ENCODE peak calls at places on chromosomes 13 and 19, in ten cellular contexts. F is A549; P is psoas muscle; G is IMR-90; R is CD4-positive, alpha-beta T cell; B is body of pancreas; U is substantia nigra; W is heart right ventricle; J is adrenal gland; O is astrocyte. N is an unnamed sample.

GRCh38 chr19:38735257-38735686 is 9.0 kb downstream of the CAPN12 start:
- DNase-seq in F (peak), P (no peak), G (no peak), R (peak), B (peak), U (no peak), W (peak), J (peak), O (no peak), N (no peak)

GRCh38 chr13:32905864-32906180 is 110.4 kb upstream of the KL start:
- DNase-seq in F (no peak), P (no peak), G (peak), R (no peak), B (peak), U (no peak), W (peak), J (peak), O (peak), N (no peak)

GRCh38 chr13:41034862-41035261 is 15.7 kb upstream of the ELF1 start:
- DNase-seq in F (no peak), P (no peak), G (peak), R (no peak), B (no peak), U (no peak), W (no peak), J (no peak), O (peak), N (no peak)

GRCh38 chr19:12766051-12766521 is 9.3 kb downstream of the HOOK2 start:
- DNase-seq in F (peak), P (peak), G (peak), R (peak), B (peak), U (no peak), W (peak), J (peak), O (peak), N (no peak)

GRCh38 chr13:26811636-26812035 is 51.0 kb upstream of the GPR12 start:
- DNase-seq in F (no peak), P (no peak), G (no peak), R (no peak), B (no peak), U (no peak), W (no peak), J (no peak), O (no peak), N (no peak)

GRCh38 chr13:101627556-101627943 is 175.1 kb downstream of the ITGBL1 start:
- DNase-seq in F (peak), P (no peak), G (peak), R (no peak), B (no peak), U (no peak), W (no peak), J (no peak), O (peak), N (peak)

GRCh38 chr13:83536941-83537340 is 345.3 kb downstream of the SLITRK1 start:
- DNase-seq in F (no peak), P (no peak), G (no peak), R (no peak), B (no peak), U (no peak), W (no peak), J (no peak), O (no peak), N (no peak)

GRCh38 chr19:4957981-4958380 is 10.9 kb upstream of the KDM4B start:
- DNase-seq in F (no peak), P (no peak), G (no peak), R (no peak), B (no peak), U (no peak), W (no peak), J (no peak), O (no peak), N (no peak)

GRCh38 chr13:66665991-66666390 is 564.1 kb downstream of the PCDH9 start:
- DNase-seq in F (peak), P (peak), G (peak), R (no peak), B (peak), U (peak), W (no peak), J (peak), O (peak), N (peak)

GRCh38 chr19:15776264-15776663 is 11.2 kb upstream of the OR10H5 start:
- DNase-seq in F (no peak), P (no peak), G (no peak), R (no peak), B (no peak), U (no peak), W (no peak), J (no peak), O (no peak), N (no peak)

GRCh38 chr19:40743926-40744325 is 6.4 kb downstream of the ACTMAP start:
- DNase-seq in F (no peak), P (no peak), G (no peak), R (no peak), B (no peak), U (no peak), W (no peak), J (no peak), O (no peak), N (no peak)

GRCh38 chr19:42254083-42254849 is 662 bp downstream of the ERF start:
- DNase-seq in F (peak), P (peak), G (peak), R (peak), B (peak), U (peak), W (peak), J (peak), O (no peak), N (peak)

GRCh38 chr19:58381460-58382220 is 810 bp upstream of the ZNF837 start:
- DNase-seq in F (no peak), P (no peak), G (no peak), R (no peak), B (no peak), U (no peak), W (no peak), J (no peak), O (no peak), N (no peak)

GRCh38 chr13:112725346-112726017 is 35.6 kb downstream of the ATP11A start:
- DNase-seq in F (peak), P (peak), G (peak), R (no peak), B (no peak), U (no peak), W (peak), J (peak), O (peak), N (no peak)

GRCh38 chr19:46605356-46605821 is 4.3 kb downstream of the CALM3 start:
- DNase-seq in F (no peak), P (no peak), G (no peak), R (no peak), B (no peak), U (no peak), W (no peak), J (no peak), O (no peak), N (no peak)

GRCh38 chr19:51030631-51031030 is 4.2 kb downstream of the KLK12 start:
- DNase-seq in F (no peak), P (no peak), G (no peak), R (no peak), B (no peak), U (no peak), W (no peak), J (no peak), O (no peak), N (no peak)

GRCh38 chr19:57850553-57851017 is 926 bp downstream of the ZNF587 start:
- DNase-seq in F (peak), P (no peak), G (peak), R (no peak), B (peak), U (no peak), W (peak), J (no peak), O (peak), N (peak)

GRCh38 chr19:46920341-46920740 is 59.5 kb downstream of the ARHGAP35 start:
- DNase-seq in F (no peak), P (no peak), G (no peak), R (no peak), B (no peak), U (no peak), W (no peak), J (no peak), O (no peak), N (no peak)

GRCh38 chr13:54383604-54384003 is 1355.0 kb downstream of the OLFM4 start:
- DNase-seq in F (no peak), P (no peak), G (no peak), R (no peak), B (no peak), U (no peak), W (no peak), J (no peak), O (no peak), N (no peak)

GRCh38 chr19:47564081-47564480 is 8.9 kb downstream of the ZNF541 start:
- DNase-seq in F (no peak), P (no peak), G (no peak), R (no peak), B (peak), U (no peak), W (no peak), J (no peak), O (no peak), N (no peak)

GRCh38 chr19:1136201-1136600 is 32.4 kb downstream of the GPX4 start:
- DNase-seq in F (no peak), P (no peak), G (no peak), R (no peak), B (no peak), U (no peak), W (no peak), J (no peak), O (no peak), N (no peak)

GRCh38 chr13:113084943-113085540 is 20.5 kb upstream of the F7 start:
- DNase-seq in F (no peak), P (peak), G (no peak), R (no peak), B (no peak), U (no peak), W (no peak), J (no peak), O (no peak), N (no peak)

GRCh38 chr19:35109395-35110112 is 6.1 kb upstream of the FXYD3 start:
- DNase-seq in F (peak), P (no peak), G (no peak), R (no peak), B (no peak), U (peak), W (no peak), J (no peak), O (no peak), N (no peak)

GRCh38 chr19:8445488-8446001 is 770 bp downstream of the HNRNPM start:
- DNase-seq in F (no peak), P (peak), G (no peak), R (peak), B (peak), U (no peak), W (peak), J (peak), O (no peak), N (peak)

GRCh38 chr19:33797821-33798633 is 1.4 kb downstream of the KCTD15 start:
- DNase-seq in F (peak), P (peak), G (peak), R (no peak), B (peak), U (no peak), W (peak), J (no peak), O (peak), N (peak)

GRCh38 chr19:13839938-13840750 is 36.8 kb upstream of the NANOS3 start:
- DNase-seq in F (peak), P (peak), G (peak), R (no peak), B (peak), U (no peak), W (no peak), J (no peak), O (no peak), N (peak)

GRCh38 chr13:112241288-112241687 is 134.9 kb upstream of the SPACA7 start:
- DNase-seq in F (no peak), P (no peak), G (no peak), R (no peak), B (no peak), U (no peak), W (no peak), J (no peak), O (no peak), N (no peak)

GRCh38 chr13:92137519-92137918 is 739.1 kb downstream of the GPC5 start:
- DNase-seq in F (no peak), P (no peak), G (no peak), R (no peak), B (no peak), U (no peak), W (no peak), J (no peak), O (no peak), N (peak)

GRCh38 chr19:58544591-58545285 is 874 bp downstream of the TRIM28 start:
- DNase-seq in F (peak), P (no peak), G (peak), R (peak), B (peak), U (no peak), W (no peak), J (peak), O (no peak), N (peak)

GRCh38 chr13:102905905-102906304 is 60.1 kb downstream of the ERCC5 start:
- DNase-seq in F (no peak), P (no peak), G (no peak), R (no peak), B (no peak), U (no peak), W (no peak), J (no peak), O (no peak), N (no peak)

GRCh38 chr13:75511226-75511625 is 26.4 kb downstream of the COMMD6 start:
- DNase-seq in F (no peak), P (no peak), G (no peak), R (no peak), B (no peak), U (no peak), W (no peak), J (no peak), O (no peak), N (no peak)

GRCh38 chr13:33838567-33839131 is 20.7 kb downstream of the RFC3 start:
- DNase-seq in F (no peak), P (no peak), G (peak), R (no peak), B (no peak), U (no peak), W (no peak), J (peak), O (peak), N (peak)

GRCh38 chr19:58364127-58364526 is 1.6 kb upstream of the ZNF497 start:
- DNase-seq in F (no peak), P (no peak), G (no peak), R (no peak), B (no peak), U (no peak), W (no peak), J (no peak), O (no peak), N (no peak)

GRCh38 chr19:4061178-4061682 is 5.5 kb downstream of the ZBTB7A start:
- DNase-seq in F (peak), P (peak), G (no peak), R (no peak), B (peak), U (no peak), W (peak), J (peak), O (no peak), N (no peak)

GRCh38 chr13:29503041-29503837 is 92.2 kb downstream of the SLC7A1 start:
- DNase-seq in F (no peak), P (no peak), G (peak), R (no peak), B (no peak), U (no peak), W (no peak), J (no peak), O (no peak), N (peak)

GRCh38 chr13:42656136-42656535 is 82.2 kb downstream of the TNFSF11 start:
- DNase-seq in F (no peak), P (no peak), G (no peak), R (no peak), B (no peak), U (no peak), W (no peak), J (no peak), O (no peak), N (no peak)

GRCh38 chr19:518292-519231 is 11.3 kb downstream of the TPGS1 start:
- DNase-seq in F (no peak), P (peak), G (peak), R (peak), B (no peak), U (no peak), W (no peak), J (no peak), O (no peak), N (peak)

GRCh38 chr13:31914843-31915242 is 116.7 kb upstream of the FRY start:
- DNase-seq in F (no peak), P (no peak), G (no peak), R (no peak), B (no peak), U (no peak), W (no peak), J (no peak), O (no peak), N (no peak)

DNA sequence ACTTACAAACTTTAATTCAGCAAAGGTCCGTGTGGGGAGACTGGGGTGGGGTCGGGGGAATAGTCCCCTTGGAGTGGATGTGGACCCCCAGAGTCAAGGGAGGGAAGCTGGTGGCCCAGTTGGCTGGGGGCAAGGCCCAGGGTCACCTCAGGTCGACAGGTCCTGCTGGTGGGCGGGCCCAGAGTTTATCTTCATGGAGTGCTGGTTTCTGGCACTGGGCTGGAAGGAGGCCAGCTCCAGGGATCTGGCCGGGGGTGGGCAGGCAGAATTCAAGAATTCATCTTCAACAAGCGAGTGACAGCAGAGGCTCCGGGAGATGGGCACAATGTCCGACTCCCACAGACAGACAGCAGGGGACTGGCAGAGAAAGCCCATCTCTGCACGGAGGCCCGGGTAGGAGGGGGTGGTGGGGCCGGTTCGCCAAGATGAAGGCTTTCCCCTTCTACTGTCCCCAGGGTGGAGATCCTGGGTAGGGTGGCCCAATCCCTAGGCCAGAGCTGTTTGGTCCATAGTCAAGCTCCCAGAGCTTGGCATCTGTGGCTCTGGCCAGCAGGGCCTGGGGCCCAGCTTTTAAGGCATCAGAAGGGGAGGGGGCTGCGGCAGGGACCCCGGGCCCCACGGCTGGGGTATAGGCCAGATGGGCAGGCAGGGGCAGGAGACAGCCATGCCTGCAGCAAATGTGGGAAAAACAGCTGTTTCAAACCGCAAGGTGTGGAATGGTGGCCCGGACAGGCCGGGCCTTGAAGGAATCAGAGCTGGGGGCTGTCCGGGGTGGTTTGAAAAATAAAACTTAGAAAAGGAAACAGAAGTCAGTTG is 622 bp upstream of the FDX2 start:
- DNase-seq in F (no peak), P (no peak), G (no peak), R (no peak), B (no peak), U (no peak), W (no peak), J (no peak), O (no peak), N (no peak)
- H3K27ac ChIP-seq in F (peak), P (peak), G (no peak), R (peak), B (no peak), U (peak), W (no peak), J (no peak), O (no peak), N (no peak)

GRCh38 chr19:54331626-54332025 is 7.3 kb downstream of the LILRA4 start:
- DNase-seq in F (no peak), P (no peak), G (no peak), R (no peak), B (no peak), U (no peak), W (no peak), J (no peak), O (no peak), N (no peak)
- H3K27ac ChIP-seq in F (no peak), P (no peak), G (no peak), R (no peak), B (no peak), U (no peak), W (no peak), J (no peak), O (no peak), N (no peak)

DNA sequence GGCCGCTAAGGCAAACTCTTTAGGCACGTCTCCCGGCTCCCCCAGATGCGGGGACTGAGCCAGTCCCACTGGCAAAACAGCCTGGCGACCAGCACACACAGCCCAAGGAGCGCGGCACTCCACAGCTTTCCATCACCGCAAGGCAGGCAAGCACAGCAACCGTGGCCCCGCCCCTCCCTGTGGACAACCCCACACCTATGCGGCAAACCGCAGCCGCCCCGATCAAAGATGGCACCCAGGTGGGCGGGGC is 1.9 kb downstream of the PEG3 start:
- DNase-seq in F (no peak), P (no peak), G (no peak), R (no peak), B (no peak), U (no peak), W (no peak), J (no peak), O (no peak), N (no peak)
- H3K27ac ChIP-seq in F (no peak), P (peak), G (no peak), R (no peak), B (peak), U (peak), W (peak), J (peak), O (no peak), N (no peak)

DNA sequence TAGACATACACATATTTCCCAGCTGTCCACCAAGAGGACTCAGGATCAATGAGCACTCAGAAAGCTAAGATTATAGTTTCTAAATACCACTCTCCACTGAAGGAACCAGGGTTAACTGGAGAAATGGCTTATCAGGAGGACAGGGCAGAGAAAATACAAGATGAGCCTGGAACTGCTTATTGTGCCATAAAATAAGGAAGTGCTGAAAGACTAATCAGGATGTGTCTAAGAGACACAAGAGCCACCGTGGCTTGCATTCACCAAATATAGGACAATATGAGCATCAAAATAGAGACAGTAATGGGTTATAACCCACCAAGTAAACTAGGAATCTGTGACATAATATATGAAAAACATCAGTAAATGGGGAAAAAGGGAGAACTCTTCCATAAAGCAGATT is 32.8 kb downstream of the KLF12 start:
- DNase-seq in F (no peak), P (no peak), G (no peak), R (no peak), B (no peak), U (no peak), W (no peak), J (no peak), O (no peak), N (no peak)
- H3K27ac ChIP-seq in F (no peak), P (no peak), G (no peak), R (no peak), B (no peak), U (no peak), W (no peak), J (no peak), O (no peak), N (no peak)

DNA sequence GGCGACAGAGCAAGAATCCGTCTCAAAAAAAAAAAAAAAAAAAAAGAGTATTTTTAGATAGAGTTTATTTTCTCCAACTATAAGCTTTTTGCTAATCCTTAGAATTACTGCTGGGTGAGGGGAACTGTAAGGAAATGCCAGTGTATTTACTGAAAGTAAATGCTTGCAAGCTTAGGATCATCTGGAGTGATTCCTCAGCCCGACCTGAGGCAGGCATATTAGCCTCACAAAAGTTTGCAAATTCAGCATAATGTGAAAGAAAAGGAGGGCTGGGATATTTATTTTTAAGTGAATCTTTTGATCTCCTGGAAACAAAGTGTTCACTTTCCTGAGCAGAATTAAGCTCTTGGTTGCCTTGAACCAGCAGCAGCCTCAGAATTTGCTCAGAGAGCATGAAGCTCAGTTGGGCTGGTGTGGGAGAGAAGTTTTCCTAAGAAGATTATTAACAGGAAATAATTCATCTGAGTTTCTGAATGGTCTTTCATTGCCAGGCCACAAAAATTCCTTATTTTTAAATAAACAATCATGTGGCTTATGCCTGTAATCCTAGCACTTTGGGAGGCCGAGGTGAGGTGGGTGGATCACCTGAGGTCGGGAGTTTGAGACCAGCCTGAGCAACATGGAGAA is 24.7 kb upstream of the SPATA13 start:
- DNase-seq in F (no peak), P (no peak), G (peak), R (no peak), B (no peak), U (no peak), W (no peak), J (no peak), O (peak), N (peak)
- H3K27ac ChIP-seq in F (no peak), P (no peak), G (peak), R (no peak), B (no peak), U (no peak), W (no peak), J (no peak), O (no peak), N (peak)